ENCODE peak calls at places on chromosomes 6 and 20, in seven cellular contexts. H, G, D, R, L, C and K are unnamed samples. For H3K9me2, the result is how much of the 10 kb centered on the place peaks cover.

GRCh38 chr20:48332555-48332954 is 495.2 kb downstream of the PREX1 start:
- DNase-seq in C (no peak), G (peak), H (no peak), L (no peak), D (no peak), R (no peak), K (no peak)

GRCh38 chr6:162854228-162854627 is 126.5 kb downstream of the PACRG start:
- DNase-seq in H (no peak), L (no peak), R (no peak), D (no peak), G (no peak), C (no peak), K (no peak)

GRCh38 chr20:54004397-54004940 is 65.9 kb downstream of the BCAS1 start:
- DNase-seq in L (peak), C (no peak), G (no peak), H (no peak), R (no peak), D (no peak), K (no peak)

GRCh38 chr6:149389509-149390297 is 10.4 kb upstream of the SUMO4 start:
- DNase-seq in L (no peak), R (no peak), D (peak), H (no peak), G (peak), C (no peak), K (no peak)

GRCh38 chr6:2680264-2680908 is 70.3 kb downstream of the MYLK4 start:
- DNase-seq in H (no peak), G (no peak), R (no peak), C (no peak), D (no peak), L (no peak), K (no peak)

GRCh38 chr6:136015531-136015930 is 164.0 kb downstream of the PDE7B start:
- DNase-seq in R (no peak), L (no peak), G (no peak), C (no peak), H (no peak), D (no peak), K (no peak)

GRCh38 chr6:71077655-71078054 is 120.8 kb upstream of the B3GAT2 start:
- DNase-seq in G (no peak), H (no peak), C (no peak), R (no peak), L (no peak), D (no peak), K (no peak)

GRCh38 chr6:45946352-45946751 is 69.3 kb downstream of the CLIC5 start:
- DNase-seq in C (peak), G (peak), L (no peak), R (no peak), D (peak), H (peak), K (no peak)

GRCh38 chr6:147205690-147206600 is 1.7 kb downstream of the STXBP5 start:
- DNase-seq in G (no peak), R (no peak), C (no peak), L (no peak), H (no peak), D (peak), K (no peak)

GRCh38 chr6:107982511-107982910 is 24.5 kb upstream of the SEC63 start:
- DNase-seq in C (no peak), R (no peak), H (no peak), D (no peak), L (no peak), G (no peak), K (no peak)

GRCh38 chr20:23350855-23351838 is 556 bp downstream of the NXT1 start:
- DNase-seq in L (peak), C (peak), D (peak), R (peak), G (peak), H (peak), K (peak)

GRCh38 chr6:90131614-90132423 is 164.8 kb downstream of the BACH2 start:
- DNase-seq in C (no peak), G (no peak), D (peak), H (no peak), L (no peak), R (no peak), K (no peak)

GRCh38 chr6:506508-506907 is 115.0 kb downstream of the IRF4 start:
- DNase-seq in C (no peak), L (no peak), H (no peak), R (no peak), G (no peak), D (no peak), K (no peak)

GRCh38 chr20:1894951-1895673 is at the start of gene SIRPA:
- DNase-seq in R (no peak), C (peak), G (peak), D (peak), L (peak), H (peak), K (peak)

GRCh38 chr6:56690519-56691200 is 48.0 kb upstream of the DST start:
- DNase-seq in H (no peak), L (no peak), R (no peak), G (peak), C (no peak), D (peak), K (no peak)

GRCh38 chr20:50913976-50914375 is 17.3 kb downstream of the ADNP start:
- DNase-seq in D (peak), G (peak), L (no peak), R (no peak), H (no peak), C (no peak), K (no peak)

GRCh38 chr6:132817554-132818403 is 3.4 kb downstream of the RPS12 start:
- DNase-seq in L (no peak), D (no peak), G (no peak), H (no peak), R (no peak), C (no peak), K (no peak)

GRCh38 chr6:130975325-130975724 is 87.7 kb downstream of the EPB41L2 start:
- DNase-seq in C (no peak), R (no peak), H (no peak), D (peak), L (no peak), G (peak), K (no peak)

GRCh38 chr20:44896583-44896982 is 11.1 kb downstream of the YWHAB start:
- DNase-seq in R (no peak), D (peak), H (no peak), L (no peak), G (no peak), C (no peak), K (no peak)

GRCh38 chr20:50675671-50676376 is 15.5 kb downstream of the RIPOR3 start:
- DNase-seq in C (no peak), D (no peak), L (no peak), H (peak), G (no peak), R (no peak), K (peak)

GRCh38 chr6:30188541-30188940 is 24.7 kb downstream of the TRIM26 start:
- DNase-seq in D (no peak), R (no peak), L (no peak), G (no peak), H (no peak), C (no peak), K (no peak)

GRCh38 chr6:17431581-17431980 is 38.2 kb downstream of the CAP2 start:
- DNase-seq in D (peak), L (no peak), R (no peak), C (no peak), G (no peak), H (peak), K (no peak)

GRCh38 chr6:131954775-131955107 is 3.6 kb upstream of the CCN2 start:
- DNase-seq in H (peak), D (peak), L (no peak), C (peak), R (no peak), G (peak), K (peak)

GRCh38 chr6:30150151-30150550 is 10.9 kb downstream of the TRIM10 start:
- DNase-seq in R (no peak), D (no peak), G (no peak), L (no peak), C (no peak), H (no peak), K (no peak)

GRCh38 chr6:53984581-53984980 is 126.7 kb upstream of the MLIP start:
- DNase-seq in R (no peak), D (no peak), H (no peak), L (no peak), C (no peak), G (peak), K (no peak)

GRCh38 chr6:22906091-22906549 is 336.8 kb downstream of the HDGFL1 start:
- DNase-seq in R (no peak), L (no peak), G (peak), H (peak), D (peak), C (peak), K (no peak)

GRCh38 chr6:80165143-80165542 is 58.7 kb downstream of the BCKDHB start:
- DNase-seq in L (peak), D (peak), H (no peak), G (no peak), C (no peak), R (no peak), K (no peak)

GRCh38 chr6:125294036-125294435 is 7.7 kb downstream of the HDDC2 start:
- DNase-seq in C (no peak), G (no peak), R (no peak), H (no peak), L (no peak), D (no peak), K (no peak)

GRCh38 chr6:125099211-125100017 is 54.2 kb upstream of the TPD52L1 start:
- DNase-seq in R (peak), G (peak), L (peak), H (peak), D (peak), C (peak), K (peak)

GRCh38 chr6:85403331-85404015 is 46.4 kb upstream of the NT5E start:
- DNase-seq in L (peak), C (peak), R (no peak), D (peak), G (peak), H (peak), K (peak)

DNA sequence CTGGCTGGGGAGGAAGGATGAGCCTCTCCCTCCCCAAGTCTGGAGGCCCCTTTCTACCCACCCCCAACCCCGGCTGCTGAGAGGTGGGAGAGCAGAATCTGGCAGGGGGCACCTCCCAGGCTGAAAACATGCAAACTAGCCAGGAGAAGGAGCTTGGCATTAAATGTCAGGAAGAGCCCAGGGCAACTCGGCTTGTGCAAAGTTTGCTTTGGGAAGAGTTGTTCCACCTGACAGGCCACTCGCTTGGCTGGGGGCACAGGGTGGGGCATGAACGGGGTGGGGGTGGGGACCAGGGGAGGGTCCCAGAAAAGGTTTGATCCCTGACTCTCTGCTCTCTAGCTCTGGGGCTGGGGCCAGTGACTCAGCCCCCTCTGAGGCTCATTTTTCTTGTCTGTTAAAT is 3.0 kb downstream of the SPDEF start:
- DNase-seq in C (no peak), D (no peak), R (no peak), G (peak), L (no peak), H (no peak), K (peak)
- TF ChIP-seq EZH2 in C (no peak), D (no peak), R (no peak), G (no peak), L (no peak), H (no peak), K (no peak)

GRCh38 chr20:52869698-52870288 is 102.4 kb upstream of the TSHZ2 start:
- DNase-seq in L (no peak), G (no peak), H (no peak), R (no peak), C (no peak), D (no peak), K (no peak)
- H2AFZ ChIP-seq in L (peak), G (no peak), H (no peak), R (no peak), C (no peak), D (no peak), K (no peak)

GRCh38 chr6:151675746-151676459 is 131.6 kb upstream of the ESR1 start:
- DNase-seq in C (peak), D (peak), G (peak), R (peak), H (peak), L (peak), K (peak)
- H3K9me2 ChIP-seq in C (under half), D (under half), G (under half), R (under half), H (under half), L (under half), K (under half)

GRCh38 chr6:10411131-10411914 is 3.6 kb downstream of the TFAP2A start:
- DNase-seq in L (no peak), H (peak), G (no peak), R (no peak), C (no peak), D (peak), K (no peak)
- TF ChIP-seq EZH2 in L (no peak), H (peak), G (no peak), R (no peak), C (peak), D (peak), K (no peak)

GRCh38 chr6:97412511-97412910 is 129.5 kb upstream of the MMS22L start:
- DNase-seq in L (no peak), C (no peak), G (no peak), D (no peak), H (no peak), R (no peak), K (no peak)

GRCh38 chr6:97406633-97407032 is 123.6 kb upstream of the MMS22L start:
- DNase-seq in R (no peak), H (no peak), L (no peak), G (no peak), D (no peak), C (no peak), K (no peak)

GRCh38 chr6:97405818-97406409 is 122.9 kb upstream of the MMS22L start:
- DNase-seq in R (no peak), H (peak), L (no peak), D (no peak), G (no peak), C (no peak), K (no peak)

DNA sequence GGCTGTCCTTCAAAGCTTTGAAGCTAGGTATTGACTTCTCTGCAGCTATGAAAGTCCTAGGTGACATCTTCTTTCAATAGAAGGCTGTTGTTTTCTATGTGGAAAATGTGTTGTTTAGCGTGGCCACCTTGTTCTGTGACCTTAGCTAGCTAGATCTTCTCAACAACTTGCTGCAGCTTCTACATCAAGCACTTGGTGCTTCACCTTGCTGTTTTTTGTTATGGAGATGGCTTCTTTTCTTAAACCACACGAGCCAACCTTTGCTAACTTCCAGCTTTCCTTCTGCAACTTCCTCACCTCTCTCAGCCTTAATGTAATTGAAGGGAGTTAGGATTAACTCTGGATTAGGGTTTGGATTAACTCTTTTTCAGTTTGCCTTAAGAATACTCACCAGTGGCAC is 128.6 kb upstream of the MMS22L start:
- DNase-seq in C (no peak), L (no peak), H (peak), R (no peak), D (no peak), G (no peak), K (no peak)
- H2AFZ ChIP-seq in C (no peak), L (no peak), H (no peak), R (no peak), D (no peak), G (no peak), K (no peak)

GRCh38 chr6:48983377-48983776 is 479.7 kb downstream of the MMUT start:
- DNase-seq in D (no peak), H (no peak), C (no peak), G (no peak), L (no peak), R (no peak), K (no peak)

GRCh38 chr6:48986105-48986504 is 476.9 kb downstream of the MMUT start:
- DNase-seq in D (no peak), C (no peak), R (no peak), G (no peak), L (no peak), H (no peak), K (no peak)

GRCh38 chr6:48990746-48991145 is 472.3 kb downstream of the MMUT start:
- DNase-seq in L (no peak), H (no peak), D (no peak), G (no peak), R (no peak), C (no peak), K (no peak)

GRCh38 chr6:48985025-48985424 is 478.0 kb downstream of the MMUT start:
- DNase-seq in C (no peak), H (no peak), L (no peak), R (no peak), D (no peak), G (peak), K (no peak)

DNA sequence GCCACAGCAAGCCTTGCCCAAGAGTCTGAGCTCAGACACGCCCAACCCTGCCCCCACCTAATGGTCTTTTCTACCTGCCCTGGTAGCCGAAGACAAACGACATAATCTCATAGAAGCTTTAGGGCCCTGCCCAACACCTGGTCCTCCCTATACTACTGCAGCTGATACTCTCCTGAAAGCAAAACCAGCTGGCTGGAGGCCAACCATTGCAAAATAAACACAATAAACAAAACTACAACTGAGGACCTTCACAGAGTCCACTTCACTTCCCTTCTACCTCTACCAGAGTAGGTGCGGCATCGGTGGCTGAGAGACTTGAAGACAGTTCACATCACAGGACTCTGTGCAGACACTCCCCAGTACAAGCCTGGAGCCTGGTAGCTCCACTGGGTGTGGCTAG is 476.2 kb downstream of the MMUT start:
- DNase-seq in R (no peak), H (no peak), G (no peak), D (no peak), L (peak), C (no peak), K (no peak)
- H3K9me2 ChIP-seq in R (under half), H (under half), G (under half), D (under half), L (under half), C (under half), K (under half)

GRCh38 chr6:10481101-10481500 is 40.0 kb upstream of the GCNT2 start:
- DNase-seq in H (no peak), D (no peak), L (no peak), R (no peak), G (peak), C (no peak), K (peak)

GRCh38 chr6:10482636-10483257 is 38.4 kb upstream of the GCNT2 start:
- DNase-seq in C (no peak), L (no peak), G (no peak), D (no peak), R (no peak), H (no peak), K (no peak)

GRCh38 chr6:10487668-10488327 is 33.4 kb upstream of the GCNT2 start:
- DNase-seq in H (peak), C (no peak), D (no peak), L (no peak), R (no peak), G (no peak), K (no peak)

GRCh38 chr6:10485406-10485805 is 35.7 kb upstream of the GCNT2 start:
- DNase-seq in G (no peak), C (no peak), L (no peak), D (no peak), H (no peak), R (no peak), K (no peak)

DNA sequence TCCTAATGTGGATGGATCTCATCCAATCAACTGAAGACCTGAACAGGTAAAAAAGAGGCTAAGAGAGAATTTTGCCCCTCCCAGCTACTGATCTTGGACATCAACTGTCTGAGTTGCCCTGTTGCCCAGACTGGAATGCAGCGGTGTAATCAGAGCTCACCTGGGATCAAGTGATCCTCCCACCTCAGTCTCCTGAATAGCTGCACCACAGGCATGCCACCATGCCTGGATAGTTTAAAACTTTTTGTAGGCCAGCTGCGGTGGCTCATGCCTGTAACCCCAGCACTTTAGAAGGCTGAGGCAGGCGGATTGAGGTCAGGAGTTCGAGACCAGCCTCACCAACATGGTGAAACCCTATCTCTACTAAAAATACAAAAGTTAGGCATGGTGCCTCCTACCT is 34.9 kb upstream of the GCNT2 start:
- DNase-seq in L (no peak), H (no peak), R (no peak), C (no peak), D (no peak), G (no peak), K (peak)
- TF ChIP-seq EZH2 in L (no peak), H (no peak), R (no peak), C (no peak), D (no peak), G (no peak), K (no peak)

GRCh38 chr6:157539900-157540752 is 159.1 kb downstream of the ZDHHC14 start:
- DNase-seq in R (no peak), G (no peak), C (peak), H (no peak), L (no peak), D (no peak), K (no peak)

GRCh38 chr6:157538698-157539097 is 157.7 kb downstream of the ZDHHC14 start:
- DNase-seq in G (no peak), R (no peak), H (no peak), D (no peak), C (no peak), L (no peak), K (no peak)

GRCh38 chr6:157538163-157538562 is 157.2 kb downstream of the ZDHHC14 start:
- DNase-seq in G (no peak), H (no peak), C (no peak), D (no peak), L (no peak), R (no peak), K (no peak)

GRCh38 chr6:157537518-157537917 is 156.5 kb downstream of the ZDHHC14 start:
- DNase-seq in G (no peak), C (no peak), R (no peak), D (no peak), L (no peak), H (no peak), K (no peak)

GRCh38 chr6:157539421-157539822 is 158.4 kb downstream of the ZDHHC14 start:
- DNase-seq in G (no peak), L (no peak), C (no peak), R (no peak), D (no peak), H (no peak), K (no peak)
- H2AFZ ChIP-seq in G (no peak), L (no peak), C (no peak), R (no peak), D (no peak), H (no peak), K (no peak)

GRCh38 chr6:154916857-154917256 is 78.3 kb upstream of the TIAM2 start:
- DNase-seq in R (no peak), G (no peak), D (no peak), C (no peak), L (peak), H (no peak), K (no peak)
- H3K9me2 ChIP-seq in R (under half), G (under half), D (under half), C (under half), L (under half), H (under half), K (under half)